ENCODE peak calls at places on chromosomes 4 and X, in eight cellular contexts. U is Peyer's patch, Q is left ventricle myocardium inferior, K is AG04450, L is mesendoderm, C is upper lobe of left lung, X is lower lobe of right lung, B is heart right ventricle. Y is an unnamed sample.
A peak's percentile ranks its signal among the peaks of the same experiment; 100 is the strongest.

GRCh38 chr4:156472624-156473023 is 499.0 kb downstream of the PDGFC start:
- DNase-seq in L (no peak), X (no peak), B (no peak), Q (no peak), K (no peak), C (no peak), U (no peak), Y (no peak)

GRCh38 chrX:115018040-115018647 is 728 bp upstream of the IL13RA2 start:
- DNase-seq in K (no peak), Q (no peak), B (no peak), X (no peak), C (no peak), L (peak; percentile 7), U (no peak), Y (no peak)

GRCh38 chrX:123732679-123733363 is at the start of gene THOC2:
- DNase-seq in Q (peak; percentile 86), U (peak; percentile 91), B (peak; percentile 90), L (peak; percentile 85), K (peak; percentile 61), C (peak; percentile 87), X (peak; percentile 91), Y (peak; percentile 82)

GRCh38 chrX:119997570-119997969 is 54.0 kb upstream of the NKAP start:
- DNase-seq in B (no peak), K (no peak), U (no peak), Q (no peak), L (no peak), X (no peak), C (no peak), Y (no peak)

GRCh38 chrX:11381464-11381863 is 88.3 kb downstream of the AMELX start:
- DNase-seq in K (peak; percentile 18), L (peak; percentile 60), C (no peak), B (peak; percentile 40), Q (no peak), U (peak; percentile 48), X (no peak), Y (peak; percentile 3)

GRCh38 chr4:42579903-42580302 is 77.0 kb downstream of the ATP8A1 start:
- DNase-seq in K (no peak), B (no peak), U (no peak), L (no peak), Q (no peak), X (no peak), C (no peak), Y (peak; percentile 4)

GRCh38 chr4:94714761-94715160 is 43.0 kb upstream of the BMPR1B start:
- DNase-seq in B (no peak), L (no peak), Q (no peak), K (peak; percentile 4), X (no peak), U (no peak), C (no peak), Y (no peak)

GRCh38 chr4:3311095-3311372 is 18.2 kb downstream of the RGS12 start:
- DNase-seq in X (no peak), U (no peak), K (no peak), B (no peak), C (no peak), Q (no peak), L (no peak), Y (no peak)

GRCh38 chr4:141660880-141661279 is 24.5 kb downstream of the IL15 start:
- DNase-seq in C (no peak), K (no peak), L (no peak), B (no peak), U (no peak), X (no peak), Q (no peak), Y (no peak)

GRCh38 chrX:153631931-153632611 is 14.9 kb upstream of the DUSP9 start:
- DNase-seq in B (no peak), C (no peak), L (no peak), U (no peak), K (no peak), Q (no peak), X (no peak), Y (no peak)

GRCh38 chrX:10103023-10103422 is 53.8 kb upstream of the CLCN4 start:
- DNase-seq in U (no peak), X (no peak), L (no peak), K (no peak), B (no peak), Q (no peak), C (no peak), Y (no peak)

GRCh38 chr4:37758226-37758625 is 68.3 kb upstream of the PGM2 start:
- DNase-seq in X (no peak), B (peak; percentile 22), L (no peak), Q (no peak), U (no peak), C (no peak), K (no peak), Y (no peak)

GRCh38 chr4:169810325-169811323 is 52.9 kb upstream of the HPF1 start:
- DNase-seq in Q (no peak), C (no peak), L (peak; percentile 81), X (no peak), B (peak; percentile 65), U (no peak), K (peak; percentile 52), Y (peak; percentile 70)

GRCh38 chrX:48684134-48684533 is 535 bp downstream of the WAS start:
- DNase-seq in K (no peak), Q (no peak), L (no peak), B (no peak), U (no peak), X (no peak), C (no peak), Y (peak; percentile 8)

GRCh38 chr4:26081795-26082498 is 167.9 kb downstream of the SMIM20 start:
- DNase-seq in L (peak; percentile 79), B (no peak), X (no peak), U (no peak), Q (no peak), K (no peak), C (no peak), Y (peak; percentile 37)

GRCh38 chr4:53532521-53532920 is 58.8 kb downstream of the LNX1 start:
- DNase-seq in Q (no peak), X (no peak), U (no peak), K (no peak), C (no peak), L (peak; percentile 86), B (no peak), Y (no peak)

GRCh38 chrX:150899191-150899757 is 806 bp upstream of the CD99L2 start:
- DNase-seq in X (peak; percentile 67), B (peak; percentile 7), K (no peak), U (peak; percentile 76), L (peak; percentile 59), C (peak; percentile 82), Q (peak; percentile 28), Y (peak; percentile 5)

GRCh38 chrX:154840856-154841255 is 6.4 kb upstream of the SMIM9 start:
- DNase-seq in C (no peak), X (no peak), U (no peak), B (no peak), K (peak; percentile 18), Q (no peak), L (peak; percentile 42), Y (no peak)

DNA sequence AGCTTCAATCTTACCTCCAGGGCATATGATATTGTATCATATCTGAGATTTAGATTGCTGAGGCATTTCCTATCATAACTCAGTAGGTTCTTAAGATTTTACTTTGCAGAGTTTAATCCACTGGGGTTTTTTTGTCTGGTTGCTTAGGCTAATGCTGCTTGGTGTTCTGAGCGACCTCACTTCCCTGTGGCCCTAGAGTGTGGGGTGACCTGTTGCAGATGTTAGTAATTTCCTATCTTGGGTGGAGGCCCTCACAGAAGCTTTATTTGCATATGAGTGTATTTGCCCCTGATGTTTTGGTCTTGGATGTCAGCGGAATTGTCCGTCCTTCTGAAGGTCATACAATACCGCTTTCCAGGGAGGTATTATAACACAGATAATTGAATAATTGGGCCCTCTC is 137.1 kb downstream of the NDST3 start:
- DNase-seq in C (no peak), K (no peak), B (no peak), Q (no peak), X (no peak), L (no peak), U (no peak), Y (no peak)
- H3K27ac ChIP-seq in C (no peak overlapping the region), K (no peak overlapping the region), B (no peak overlapping the region), Q (no peak overlapping the region), X (no peak overlapping the region), L (no peak overlapping the region), U (no peak overlapping the region), Y (no peak overlapping the region)

GRCh38 chr4:87012265-87012953 is 77.6 kb downstream of the AFF1 start:
- DNase-seq in U (no peak), Q (no peak), B (no peak), K (no peak), X (no peak), L (no peak), C (no peak), Y (no peak)

GRCh38 chr4:87010192-87010591 is 75.4 kb downstream of the AFF1 start:
- DNase-seq in X (no peak), Q (no peak), C (no peak), B (no peak), L (no peak), U (no peak), K (no peak), Y (no peak)

GRCh38 chr4:87009095-87009648 is 74.4 kb downstream of the AFF1 start:
- DNase-seq in B (no peak), Q (no peak), K (no peak), C (no peak), U (peak; percentile 65), X (no peak), L (no peak), Y (no peak)

GRCh38 chr4:87014284-87014782 is 79.5 kb downstream of the AFF1 start:
- DNase-seq in B (no peak), C (no peak), K (no peak), L (no peak), U (no peak), X (no peak), Q (no peak), Y (no peak)

DNA sequence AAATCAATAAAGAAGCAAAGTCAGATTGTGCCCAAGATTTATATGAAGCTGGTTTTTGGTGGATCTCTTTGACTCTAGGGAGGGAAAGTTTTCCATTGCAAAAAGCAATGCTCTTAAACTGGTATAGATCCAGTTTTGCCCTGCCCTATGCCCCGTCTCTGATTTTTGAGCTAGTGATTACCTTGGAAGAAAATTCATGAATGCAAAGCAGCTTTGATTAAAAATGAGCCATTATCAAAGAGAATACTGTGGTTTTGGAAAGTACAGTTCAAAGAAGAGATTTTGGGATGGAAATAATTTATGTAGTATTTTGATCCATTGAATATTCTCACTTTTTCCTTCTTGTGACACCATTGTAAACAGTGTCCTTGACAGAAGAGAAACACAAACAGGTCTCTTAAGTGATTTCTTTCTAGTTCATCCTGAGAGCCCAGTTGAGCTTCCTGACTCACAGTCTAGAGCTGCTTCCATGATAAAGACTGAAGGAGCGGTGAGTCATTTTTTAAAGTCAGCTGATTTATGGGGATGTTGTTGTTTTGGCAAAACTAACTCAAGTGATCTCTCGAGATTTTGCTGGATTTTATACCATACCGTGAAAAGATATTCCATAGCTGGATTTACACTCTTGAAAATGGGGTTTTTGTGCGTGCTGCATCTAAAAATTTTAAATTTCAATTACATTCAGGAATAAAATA is 76.7 kb downstream of the AFF1 start:
- DNase-seq in L (peak; percentile 93), X (no peak), K (no peak), B (peak; percentile 31), C (no peak), Q (no peak), U (no peak), Y (no peak)
- H3K4me3 ChIP-seq in L (no peak overlapping the region), X (no peak overlapping the region), K (no peak overlapping the region), B (no peak overlapping the region), C (no peak overlapping the region), Q (peak overlapping the region; percentile 14), U (no peak overlapping the region), Y (no peak overlapping the region)

GRCh38 chr4:41213563-41214157 is 682 bp downstream of the APBB2 start:
- DNase-seq in L (no peak), X (no peak), B (peak; percentile 28), C (no peak), Q (peak; percentile 28), U (no peak), K (no peak), Y (no peak)
- H3K27ac ChIP-seq in L (peak overlapping the region; percentile 92), X (peak overlapping the region; percentile 86), B (peak overlapping the region; percentile 86), C (peak overlapping the region; percentile 78), Q (peak overlapping the region; percentile 97), U (peak overlapping the region; percentile 50), K (peak overlapping the region; percentile 49), Y (no peak overlapping the region)

GRCh38 chr4:122783301-122784215 is 43.1 kb upstream of the FGF2 start:
- DNase-seq in Q (peak; percentile 66), B (peak; percentile 78), K (peak; percentile 60), X (peak; percentile 55), U (no peak), C (no peak), L (peak; percentile 99), Y (no peak)
- H3K4me3 ChIP-seq in Q (peak overlapping the region; percentile 27), B (no peak overlapping the region), K (no peak overlapping the region), X (no peak overlapping the region), U (no peak overlapping the region), C (no peak overlapping the region), L (no peak overlapping the region), Y (no peak overlapping the region)